ENCODE peak calls at places on chromosomes 7 and 10, in eight cellular contexts. One of them, this sample, is unnamed.

GRCh38 chr7:88291401-88292173 is 15.1 kb downstream of the STEAP4 start:
- DNase-seq in nephron progenitor cell: no peak
- DNase-seq in Peyer's patch: no peak
- DNase-seq in brain microvascular endothelial cell: peak; percentile 63
- DNase-seq in fibroblast of lung: peak; percentile 77
- DNase-seq in mammary epithelial cell: peak; percentile 96
- DNase-seq in endothelial cell: no peak
- DNase-seq in bronchial epithelial cell: peak; percentile 97
- DNase-seq in this sample: no peak

GRCh38 chr7:32023353-32023752 is 46.9 kb downstream of the PDE1C start:
- DNase-seq in nephron progenitor cell: no peak
- DNase-seq in Peyer's patch: no peak
- DNase-seq in brain microvascular endothelial cell: no peak
- DNase-seq in fibroblast of lung: peak; percentile 47
- DNase-seq in mammary epithelial cell: no peak
- DNase-seq in endothelial cell: no peak
- DNase-seq in bronchial epithelial cell: no peak
- DNase-seq in this sample: no peak

GRCh38 chr7:22849158-22849557 is 26.5 kb upstream of the TOMM7 start:
- DNase-seq in nephron progenitor cell: no peak
- DNase-seq in Peyer's patch: no peak
- DNase-seq in brain microvascular endothelial cell: no peak
- DNase-seq in fibroblast of lung: no peak
- DNase-seq in mammary epithelial cell: no peak
- DNase-seq in endothelial cell: no peak
- DNase-seq in bronchial epithelial cell: no peak
- DNase-seq in this sample: peak; percentile 43

GRCh38 chr10:12241810-12242529 is 46.0 kb downstream of the CDC123 start:
- DNase-seq in nephron progenitor cell: no peak
- DNase-seq in Peyer's patch: no peak
- DNase-seq in brain microvascular endothelial cell: peak; percentile 66
- DNase-seq in fibroblast of lung: peak; percentile 35
- DNase-seq in mammary epithelial cell: peak; percentile 90
- DNase-seq in endothelial cell: no peak
- DNase-seq in bronchial epithelial cell: peak; percentile 92
- DNase-seq in this sample: no peak

GRCh38 chr10:128152741-128153583 is 26.7 kb upstream of the MKI67 start:
- DNase-seq in nephron progenitor cell: peak; percentile 30
- DNase-seq in Peyer's patch: no peak
- DNase-seq in brain microvascular endothelial cell: no peak
- DNase-seq in fibroblast of lung: no peak
- DNase-seq in mammary epithelial cell: no peak
- DNase-seq in endothelial cell: no peak
- DNase-seq in bronchial epithelial cell: no peak
- DNase-seq in this sample: peak; percentile 38

GRCh38 chr7:48173983-48174382 is 2.7 kb downstream of the ABCA13 start:
- DNase-seq in nephron progenitor cell: no peak
- DNase-seq in Peyer's patch: no peak
- DNase-seq in brain microvascular endothelial cell: peak; percentile 56
- DNase-seq in fibroblast of lung: peak; percentile 69
- DNase-seq in mammary epithelial cell: peak; percentile 41
- DNase-seq in endothelial cell: no peak
- DNase-seq in bronchial epithelial cell: peak; percentile 63
- DNase-seq in this sample: no peak

GRCh38 chr7:139453673-139454321 is 29.7 kb downstream of the KLRG2 start:
- DNase-seq in nephron progenitor cell: no peak
- DNase-seq in Peyer's patch: no peak
- DNase-seq in brain microvascular endothelial cell: no peak
- DNase-seq in fibroblast of lung: peak; percentile 38
- DNase-seq in mammary epithelial cell: no peak
- DNase-seq in endothelial cell: no peak
- DNase-seq in bronchial epithelial cell: no peak
- DNase-seq in this sample: peak; percentile 33

GRCh38 chr10:6037975-6038624 is 24.1 kb downstream of the IL2RA start:
- DNase-seq in nephron progenitor cell: no peak
- DNase-seq in Peyer's patch: no peak
- DNase-seq in brain microvascular endothelial cell: no peak
- DNase-seq in fibroblast of lung: no peak
- DNase-seq in mammary epithelial cell: no peak
- DNase-seq in endothelial cell: no peak
- DNase-seq in bronchial epithelial cell: no peak
- DNase-seq in this sample: no peak

GRCh38 chr10:100728928-100729876 is 16.2 kb upstream of the PAX2 start:
- DNase-seq in nephron progenitor cell: peak; percentile 81
- DNase-seq in Peyer's patch: no peak
- DNase-seq in brain microvascular endothelial cell: no peak
- DNase-seq in fibroblast of lung: peak; percentile 19
- DNase-seq in mammary epithelial cell: no peak
- DNase-seq in endothelial cell: peak; percentile 70
- DNase-seq in bronchial epithelial cell: peak; percentile 13
- DNase-seq in this sample: peak; percentile 76

DNA sequence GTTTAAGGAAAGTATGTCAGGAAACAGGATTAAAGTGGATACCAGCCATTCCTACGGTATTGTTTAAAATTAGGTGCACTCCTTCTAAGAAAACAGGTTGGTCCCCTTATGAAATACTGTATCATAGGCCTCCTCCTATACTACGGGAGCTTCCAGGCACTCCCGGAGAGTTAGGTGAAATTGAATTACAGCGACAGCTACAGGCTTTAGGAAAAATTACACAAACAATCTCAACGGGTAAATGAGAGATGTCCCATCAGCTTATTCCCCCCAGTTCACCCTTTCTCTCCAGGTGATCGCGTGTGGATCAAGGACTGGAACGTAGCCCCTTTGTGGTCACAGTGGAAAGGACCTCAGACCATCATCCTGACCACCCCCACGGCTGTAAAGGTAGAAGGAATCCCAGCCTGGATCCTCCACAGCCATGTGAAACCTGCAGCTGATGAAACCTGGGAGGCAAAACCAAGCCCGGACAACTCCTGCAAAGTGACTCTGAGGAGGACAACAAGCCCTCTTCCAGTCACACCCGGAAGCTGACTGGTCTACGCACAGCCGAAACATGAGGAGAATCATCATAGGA is 25.1 kb upstream of the GHITM start:
- DNase-seq in nephron progenitor cell: no peak
- DNase-seq in Peyer's patch: no peak
- DNase-seq in brain microvascular endothelial cell: no peak
- DNase-seq in fibroblast of lung: no peak
- DNase-seq in mammary epithelial cell: no peak
- DNase-seq in endothelial cell: no peak
- DNase-seq in bronchial epithelial cell: peak; percentile 4
- DNase-seq in this sample: no peak
- TF ChIP-seq CTCF in nephron progenitor cell: peak; percentile 38
- TF ChIP-seq CTCF in Peyer's patch: no peak
- TF ChIP-seq CTCF in brain microvascular endothelial cell: peak; percentile 30
- TF ChIP-seq CTCF in fibroblast of lung: no peak
- TF ChIP-seq CTCF in mammary epithelial cell: peak; percentile 37
- TF ChIP-seq CTCF in endothelial cell: no peak
- TF ChIP-seq CTCF in bronchial epithelial cell: peak; percentile 38
- TF ChIP-seq CTCF in this sample: peak; percentile 26

DNA sequence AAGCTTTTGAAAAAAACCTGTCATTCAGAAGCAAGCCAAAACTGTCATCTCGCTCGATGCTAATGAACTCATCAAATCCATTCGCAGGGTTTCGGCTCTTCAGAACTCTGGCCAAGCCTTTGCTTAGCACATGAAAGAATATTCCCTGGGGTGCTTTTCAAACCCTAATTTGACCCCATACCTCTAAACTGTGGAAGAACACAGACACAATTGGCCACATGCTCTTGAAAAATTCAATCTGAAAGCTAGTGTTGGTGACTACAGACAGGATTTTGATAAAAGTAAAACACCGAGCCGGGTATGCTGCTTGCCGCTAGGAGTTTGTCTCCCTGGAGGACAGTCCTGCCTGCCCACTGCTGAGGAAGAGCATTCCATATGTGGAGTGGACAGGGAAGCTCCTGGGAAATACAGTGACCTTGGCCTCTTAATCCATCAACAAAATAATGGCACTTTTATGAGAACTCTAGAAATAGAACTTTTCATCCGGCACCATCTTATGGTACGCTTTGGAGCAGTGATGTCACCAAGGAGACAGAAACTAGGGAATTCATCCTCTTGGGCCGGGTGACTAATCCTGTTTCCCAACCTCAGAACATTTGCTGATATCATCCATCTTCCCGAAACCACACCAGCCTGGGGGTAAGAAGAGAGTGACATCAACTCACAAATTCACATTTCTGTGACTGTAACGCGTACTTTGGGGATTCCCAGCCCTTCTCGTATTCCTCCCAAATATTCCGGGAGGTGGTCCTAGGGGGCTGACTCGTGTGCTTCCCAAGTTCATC is 34.2 kb downstream of the MTURN start:
- DNase-seq in nephron progenitor cell: peak; percentile 15
- DNase-seq in Peyer's patch: no peak
- DNase-seq in brain microvascular endothelial cell: peak; percentile 88
- DNase-seq in fibroblast of lung: peak; percentile 94
- DNase-seq in mammary epithelial cell: peak; percentile 98
- DNase-seq in endothelial cell: no peak
- DNase-seq in bronchial epithelial cell: peak; percentile 98
- DNase-seq in this sample: no peak
- TF ChIP-seq CTCF in nephron progenitor cell: no peak
- TF ChIP-seq CTCF in Peyer's patch: no peak
- TF ChIP-seq CTCF in brain microvascular endothelial cell: peak; percentile 35
- TF ChIP-seq CTCF in fibroblast of lung: no peak
- TF ChIP-seq CTCF in mammary epithelial cell: no peak
- TF ChIP-seq CTCF in endothelial cell: no peak
- TF ChIP-seq CTCF in bronchial epithelial cell: no peak
- TF ChIP-seq CTCF in this sample: no peak

GRCh38 chr7:148079681-148080080 is 510.9 kb upstream of the C7orf33 start:
- DNase-seq in nephron progenitor cell: no peak
- DNase-seq in Peyer's patch: no peak
- DNase-seq in brain microvascular endothelial cell: no peak
- DNase-seq in fibroblast of lung: no peak
- DNase-seq in mammary epithelial cell: no peak
- DNase-seq in endothelial cell: no peak
- DNase-seq in bronchial epithelial cell: no peak
- DNase-seq in this sample: no peak

GRCh38 chr7:148079206-148079605 is 511.4 kb upstream of the C7orf33 start:
- DNase-seq in nephron progenitor cell: no peak
- DNase-seq in Peyer's patch: no peak
- DNase-seq in brain microvascular endothelial cell: no peak
- DNase-seq in fibroblast of lung: no peak
- DNase-seq in mammary epithelial cell: no peak
- DNase-seq in endothelial cell: no peak
- DNase-seq in bronchial epithelial cell: no peak
- DNase-seq in this sample: no peak

DNA sequence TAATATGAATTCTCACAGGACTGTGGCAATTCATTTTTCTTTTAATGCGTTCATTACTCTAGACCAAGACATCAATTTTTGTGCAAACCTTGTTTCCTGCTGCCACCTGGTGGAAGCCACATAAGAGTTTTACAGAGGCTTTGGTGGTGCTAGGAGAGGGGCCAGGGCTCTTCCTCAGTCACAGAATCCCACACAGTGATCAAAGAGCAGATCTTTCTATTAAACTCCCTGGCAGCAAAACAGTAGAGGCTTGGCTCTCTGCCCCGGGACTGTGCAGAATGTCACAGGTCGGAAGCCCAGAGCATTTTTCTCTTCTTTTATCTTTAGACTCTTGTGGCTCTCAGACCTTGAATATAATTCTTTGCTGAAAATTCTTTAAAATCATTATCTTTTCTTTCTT is 506.4 kb upstream of the C7orf33 start:
- DNase-seq in nephron progenitor cell: peak; percentile 63
- DNase-seq in Peyer's patch: no peak
- DNase-seq in brain microvascular endothelial cell: peak; percentile 58
- DNase-seq in fibroblast of lung: peak; percentile 5
- DNase-seq in mammary epithelial cell: peak; percentile 5
- DNase-seq in endothelial cell: peak; percentile 49
- DNase-seq in bronchial epithelial cell: peak; percentile 25
- DNase-seq in this sample: peak; percentile 68
- TF ChIP-seq CTCF in nephron progenitor cell: peak; percentile 72
- TF ChIP-seq CTCF in Peyer's patch: no peak
- TF ChIP-seq CTCF in brain microvascular endothelial cell: peak; percentile 68
- TF ChIP-seq CTCF in fibroblast of lung: peak; percentile 59
- TF ChIP-seq CTCF in mammary epithelial cell: peak; percentile 64
- TF ChIP-seq CTCF in endothelial cell: no peak
- TF ChIP-seq CTCF in bronchial epithelial cell: peak; percentile 45
- TF ChIP-seq CTCF in this sample: peak; percentile 69

GRCh38 chr7:7181519-7182155 is 707 bp upstream of the C1GALT1 start:
- DNase-seq in nephron progenitor cell: peak; percentile 9
- DNase-seq in Peyer's patch: peak; percentile 54
- DNase-seq in brain microvascular endothelial cell: no peak
- DNase-seq in fibroblast of lung: peak; percentile 53
- DNase-seq in mammary epithelial cell: no peak
- DNase-seq in endothelial cell: peak; percentile 18
- DNase-seq in bronchial epithelial cell: peak; percentile 54
- DNase-seq in this sample: no peak

GRCh38 chr7:7180725-7181428 is 1.5 kb upstream of the C1GALT1 start:
- DNase-seq in nephron progenitor cell: no peak
- DNase-seq in Peyer's patch: no peak
- DNase-seq in brain microvascular endothelial cell: no peak
- DNase-seq in fibroblast of lung: no peak
- DNase-seq in mammary epithelial cell: no peak
- DNase-seq in endothelial cell: peak; percentile 8
- DNase-seq in bronchial epithelial cell: no peak
- DNase-seq in this sample: no peak

GRCh38 chr7:7183833-7184463 is 1.6 kb downstream of the C1GALT1 start:
- DNase-seq in nephron progenitor cell: no peak
- DNase-seq in Peyer's patch: no peak
- DNase-seq in brain microvascular endothelial cell: no peak
- DNase-seq in fibroblast of lung: peak; percentile 46
- DNase-seq in mammary epithelial cell: peak; percentile 33
- DNase-seq in endothelial cell: no peak
- DNase-seq in bronchial epithelial cell: peak; percentile 65
- DNase-seq in this sample: no peak

GRCh38 chr7:7183061-7183832 is 903 bp downstream of the C1GALT1 start:
- DNase-seq in nephron progenitor cell: peak; percentile 53
- DNase-seq in Peyer's patch: peak; percentile 82
- DNase-seq in brain microvascular endothelial cell: peak; percentile 18
- DNase-seq in fibroblast of lung: peak; percentile 33
- DNase-seq in mammary epithelial cell: peak; percentile 65
- DNase-seq in endothelial cell: no peak
- DNase-seq in bronchial epithelial cell: peak; percentile 31
- DNase-seq in this sample: peak; percentile 47

DNA sequence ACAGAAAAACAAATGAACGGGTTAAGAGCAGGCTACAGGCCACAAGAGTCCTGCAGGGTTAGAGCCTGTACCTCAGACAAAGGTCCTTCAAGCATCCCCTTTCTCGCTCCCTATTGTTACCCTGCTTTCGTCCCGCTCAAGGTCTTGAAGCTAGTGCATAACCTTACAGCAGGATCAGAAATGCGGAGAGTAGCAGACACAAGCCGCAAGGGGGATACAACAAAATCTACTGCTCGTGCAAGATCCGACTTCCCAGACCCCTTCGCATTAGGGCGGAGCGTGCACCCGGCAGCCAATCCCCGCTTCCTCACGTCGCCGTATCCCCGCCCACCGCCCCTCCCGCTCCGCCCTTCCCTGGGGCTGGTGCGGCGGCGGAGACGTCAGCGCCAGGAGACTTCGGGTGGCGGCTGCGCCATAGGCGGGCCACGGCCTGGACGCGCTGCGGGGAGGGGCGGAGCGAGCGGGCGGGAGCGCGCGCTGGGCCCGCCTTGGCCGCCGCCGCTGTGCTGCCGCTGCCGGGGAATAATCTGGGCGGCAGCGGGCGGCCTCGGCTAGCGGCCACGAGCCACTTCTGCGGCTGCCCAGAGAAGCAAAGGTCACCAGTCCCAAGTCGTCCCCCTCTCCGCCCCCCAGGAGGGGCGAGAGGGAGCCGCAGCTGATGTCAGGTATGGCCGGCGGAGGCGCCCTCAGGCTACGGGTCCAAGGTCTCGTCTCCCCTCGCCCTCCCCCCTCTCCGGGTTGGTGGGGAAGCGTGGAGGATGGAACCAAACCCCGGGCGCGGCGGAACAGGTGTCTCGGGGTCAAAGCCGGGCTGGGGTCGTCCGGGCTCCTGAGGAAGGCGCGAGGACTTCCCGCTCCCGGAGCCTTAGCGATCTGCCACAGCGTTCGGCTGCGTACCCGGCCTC is at the start of gene C1GALT1:
- DNase-seq in nephron progenitor cell: peak; percentile 98
- DNase-seq in Peyer's patch: peak; percentile 98
- DNase-seq in brain microvascular endothelial cell: peak; percentile 96
- DNase-seq in fibroblast of lung: peak; percentile 98
- DNase-seq in mammary epithelial cell: peak; percentile 96
- DNase-seq in endothelial cell: peak; percentile 97
- DNase-seq in bronchial epithelial cell: peak; percentile 92
- DNase-seq in this sample: peak; percentile 99
- TF ChIP-seq CTCF in nephron progenitor cell: peak; percentile 54
- TF ChIP-seq CTCF in Peyer's patch: peak; percentile 39
- TF ChIP-seq CTCF in brain microvascular endothelial cell: peak; percentile 69
- TF ChIP-seq CTCF in fibroblast of lung: peak; percentile 64
- TF ChIP-seq CTCF in mammary epithelial cell: peak; percentile 48
- TF ChIP-seq CTCF in endothelial cell: peak; percentile 62
- TF ChIP-seq CTCF in bronchial epithelial cell: peak; percentile 38
- TF ChIP-seq CTCF in this sample: peak; percentile 58

This sample was measured in glutamatergic neuron.